ENCODE peak calls at places on chromosomes 1 and 21, in five cellular contexts. M is stomach, Q is upper lobe of right lung, G is omental fat pad, P is OCI-LY7. Z is an unnamed sample.

GRCh38 chr1:63718464-63719075 is 55.2 kb upstream of the ROR1 start:
- DNase-seq in M (no peak), Q (no peak), G (no peak), P (no peak), Z (no peak)

GRCh38 chr1:203081465-203082355 is 4.1 kb downstream of the MYOG start:
- DNase-seq in M (peak; percentile 8), Q (no peak), G (no peak), P (no peak), Z (no peak)

GRCh38 chr1:28905921-28906666 is 8.3 kb upstream of the EPB41 start:
- DNase-seq in M (no peak), Q (no peak), G (no peak), P (no peak), Z (no peak)

GRCh38 chr1:3419415-3420204 is 34.9 kb upstream of the ARHGEF16 start:
- DNase-seq in M (peak; percentile 68), Q (no peak), G (no peak), P (no peak), Z (no peak)

GRCh38 chr1:26189331-26189730 is 1.1 kb upstream of the CATSPER4 start:
- DNase-seq in M (no peak), Q (no peak), G (no peak), P (no peak), Z (no peak)

GRCh38 chr1:201649776-201650607 is 111.1 kb downstream of the NAV1 start:
- DNase-seq in M (peak; percentile 89), Q (peak; percentile 88), G (peak; percentile 44), P (no peak), Z (peak; percentile 91)

GRCh38 chr1:201022824-201023516 is 544 bp downstream of the KIF21B start:
- DNase-seq in M (no peak), Q (no peak), G (no peak), P (peak; percentile 70), Z (no peak)

GRCh38 chr1:46615735-46616134 is 876 bp downstream of the MOB3C start:
- DNase-seq in M (no peak), Q (no peak), G (no peak), P (peak; percentile 10), Z (no peak)

GRCh38 chr1:201004732-201005131 is 18.8 kb downstream of the KIF21B start:
- DNase-seq in M (peak; percentile 32), Q (no peak), G (no peak), P (no peak), Z (no peak)

GRCh38 chr1:236421022-236421421 is 26.9 kb downstream of the EDARADD start:
- DNase-seq in M (no peak), Q (no peak), G (no peak), P (no peak), Z (no peak)

GRCh38 chr1:147541672-147542548 is 609 bp downstream of the BCL9 start:
- DNase-seq in M (peak; percentile 43), Q (peak; percentile 68), G (no peak), P (peak; percentile 39), Z (no peak)

GRCh38 chr1:231931846-231932454 is 305.4 kb downstream of the DISC1 start:
- DNase-seq in M (no peak), Q (no peak), G (no peak), P (peak; percentile 19), Z (no peak)

GRCh38 chr1:183103577-183103976 is 80.4 kb downstream of the LAMC1 start:
- DNase-seq in M (no peak), Q (no peak), G (no peak), P (no peak), Z (no peak)

GRCh38 chr1:201376464-201377374 is 761 bp downstream of the TNNT2 start:
- DNase-seq in M (peak; percentile 38), Q (no peak), G (no peak), P (peak; percentile 31), Z (no peak)

GRCh38 chr1:7970250-7970649 is 8.7 kb downstream of the PARK7 start:
- DNase-seq in M (no peak), Q (no peak), G (no peak), P (no peak), Z (no peak)

GRCh38 chr1:229184066-229184465 is 86.8 kb upstream of the RAB4A start:
- DNase-seq in M (peak; percentile 57), Q (no peak), G (no peak), P (no peak), Z (no peak)

GRCh38 chr1:199272690-199273089 is 633.9 kb downstream of the PTPRC start:
- DNase-seq in M (peak; percentile 63), Q (peak; percentile 71), G (no peak), P (no peak), Z (peak; percentile 91)

GRCh38 chr1:91769698-91770232 is 116.2 kb downstream of the TGFBR3 start:
- DNase-seq in M (no peak), Q (no peak), G (no peak), P (no peak), Z (no peak)

GRCh38 chr1:1470626-1471388 is 758 bp upstream of the ATAD3B start:
- DNase-seq in M (no peak), Q (no peak), G (no peak), P (peak; percentile 63), Z (no peak)

GRCh38 chr1:180188679-180189175 is 34.1 kb downstream of the QSOX1 start:
- DNase-seq in M (no peak), Q (no peak), G (no peak), P (no peak), Z (no peak)

GRCh38 chr1:42891471-42891870 is 45.1 kb downstream of the ZNF691 start:
- DNase-seq in M (no peak), Q (peak; percentile 71), G (no peak), P (no peak), Z (no peak)

GRCh38 chr1:201353186-201353940 is 24.1 kb downstream of the TNNT2 start:
- DNase-seq in M (no peak), Q (peak; percentile 42), G (no peak), P (no peak), Z (no peak)

GRCh38 chr1:47998396-47998990 is 1.3 kb upstream of the TRABD2B start:
- DNase-seq in M (no peak), Q (no peak), G (no peak), P (no peak), Z (no peak)

GRCh38 chr1:54665852-54666251 is 24.3 kb downstream of the MROH7 start:
- DNase-seq in M (no peak), Q (no peak), G (no peak), P (no peak), Z (no peak)

GRCh38 chr1:54667797-54668196 is 26.2 kb downstream of the MROH7 start:
- DNase-seq in M (no peak), Q (no peak), G (no peak), P (no peak), Z (no peak)

GRCh38 chr1:54671985-54672608 is 30.5 kb downstream of the MROH7 start:
- DNase-seq in M (peak; percentile 66), Q (no peak), G (no peak), P (peak; percentile 53), Z (no peak)

GRCh38 chr1:54666333-54666732 is 24.7 kb downstream of the MROH7 start:
- DNase-seq in M (no peak), Q (no peak), G (no peak), P (no peak), Z (no peak)

GRCh38 chr1:54668567-54668966 is 27.0 kb downstream of the MROH7 start:
- DNase-seq in M (no peak), Q (no peak), G (no peak), P (no peak), Z (no peak)
- TF ChIP-seq CTCF in M (no peak), Q (no peak), G (no peak), P (no peak), Z (no peak)

GRCh38 chr1:156949127-156949526 is 28.7 kb downstream of the LRRC71 start:
- DNase-seq in M (no peak), Q (no peak), G (no peak), P (no peak), Z (no peak)

GRCh38 chr1:156947818-156948525 is 27.5 kb downstream of the LRRC71 start:
- DNase-seq in M (no peak), Q (no peak), G (no peak), P (no peak), Z (no peak)

GRCh38 chr1:156945881-156946661 is 25.6 kb downstream of the LRRC71 start:
- DNase-seq in M (no peak), Q (no peak), G (no peak), P (no peak), Z (no peak)

GRCh38 chr1:156948708-156949107 is 28.3 kb downstream of the LRRC71 start:
- DNase-seq in M (no peak), Q (no peak), G (no peak), P (no peak), Z (no peak)

DNA sequence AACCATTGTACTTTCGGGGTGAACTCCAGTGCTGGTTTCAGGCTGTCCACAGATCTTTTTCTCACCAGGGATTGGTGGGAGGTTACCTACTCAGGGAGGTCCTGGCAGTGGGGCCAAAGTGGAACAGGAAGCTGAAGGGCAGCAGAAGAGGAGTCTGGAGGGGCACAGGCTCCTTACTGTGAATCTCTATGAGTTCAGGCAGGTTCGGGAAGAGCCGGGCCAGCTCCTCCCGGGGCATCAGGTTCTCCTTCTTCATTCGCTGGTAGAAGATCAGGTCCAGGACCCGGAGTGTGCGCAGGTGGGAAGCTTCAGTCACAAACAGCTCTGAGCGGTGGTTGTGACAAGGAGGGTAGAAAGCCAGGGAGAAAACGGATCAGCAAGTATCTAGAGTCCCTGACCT is 26.7 kb downstream of the LRRC71 start:
- DNase-seq in M (no peak), Q (no peak), G (no peak), P (no peak), Z (no peak)
- TF ChIP-seq CTCF in M (no peak), Q (no peak), G (no peak), P (no peak), Z (no peak)

GRCh38 chr21:44533891-44534627 is 5.9 kb downstream of the KRTAP10-1 start:
- DNase-seq in M (no peak), Q (peak; percentile 53), G (no peak), P (no peak), Z (no peak)
- TF ChIP-seq CTCF in M (no peak), Q (no peak), G (no peak), P (no peak), Z (no peak)

GRCh38 chr1:161726631-161727342 is 5.4 kb downstream of the FCRLB start:
- DNase-seq in M (peak; percentile 84), Q (peak; percentile 94), G (peak; percentile 81), P (peak; percentile 89), Z (peak; percentile 91)

GRCh38 chr1:161727343-161727924 is 6.1 kb downstream of the FCRLB start:
- DNase-seq in M (no peak), Q (no peak), G (no peak), P (no peak), Z (no peak)

GRCh38 chr1:161723459-161724149 is 2.3 kb downstream of the FCRLB start:
- DNase-seq in M (no peak), Q (no peak), G (no peak), P (no peak), Z (no peak)

GRCh38 chr1:161728376-161729226 is 7.3 kb downstream of the FCRLB start:
- DNase-seq in M (no peak), Q (no peak), G (no peak), P (no peak), Z (no peak)

DNA sequence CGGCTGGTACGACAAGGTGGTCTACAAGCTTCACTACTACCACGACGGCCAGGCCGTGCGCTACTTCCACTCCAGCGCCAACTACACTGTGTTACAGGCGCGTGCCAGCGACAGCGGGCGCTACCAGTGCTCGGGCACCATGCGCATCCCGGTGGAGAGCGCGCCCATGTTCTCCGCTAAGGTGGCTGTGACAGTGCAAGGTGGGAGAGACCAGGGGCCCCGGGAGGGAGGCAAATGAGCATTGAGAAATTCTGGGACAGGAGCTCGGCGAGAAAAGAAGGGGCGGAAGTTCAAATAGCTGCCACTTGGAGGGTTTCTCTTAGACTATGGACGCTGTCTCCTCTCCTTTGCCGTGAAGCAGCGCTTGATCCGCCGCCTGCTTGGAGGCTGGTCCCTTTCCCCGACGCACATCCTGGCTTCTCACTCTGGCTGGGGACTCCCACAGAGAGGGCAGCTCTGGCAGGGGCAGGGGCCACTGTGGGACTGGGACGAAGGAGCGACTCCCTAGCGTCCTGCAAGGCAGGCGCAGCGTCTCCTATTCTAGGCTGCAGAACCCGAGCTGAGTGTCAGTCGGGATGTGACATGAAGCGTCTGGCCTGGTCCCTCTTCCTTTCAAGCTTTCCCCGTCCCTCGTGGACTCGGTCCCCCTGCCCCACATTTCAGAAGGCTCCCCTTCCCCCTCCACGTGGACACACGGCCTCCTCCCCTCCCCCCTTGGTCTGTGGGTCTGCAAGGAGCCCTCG is 4.7 kb downstream of the FCRLB start:
- DNase-seq in M (peak; percentile 48), Q (peak; percentile 77), G (no peak), P (peak; percentile 63), Z (no peak)
- TF ChIP-seq CTCF in M (peak; percentile 20), Q (peak; percentile 27), G (no peak), P (peak; percentile 19), Z (peak; percentile 53)